ENCODE peak calls at places on chromosomes 4 and X, in ten cellular contexts. J, Y, O, G, I, F, W, H, E and Z are unnamed samples.

GRCh38 chrX:55908685-55909212 is 191.2 kb downstream of the RRAGB start:
- DNase-seq in H (no peak), O (peak; percentile 45), G (no peak), J (no peak), I (peak; percentile 1), F (no peak), E (peak; percentile 18), W (no peak), Y (no peak), Z (no peak)

GRCh38 chr4:139502312-139502946 is 48.5 kb downstream of the RAB33B start:
- DNase-seq in G (no peak), Y (no peak), O (no peak), H (no peak), W (no peak), E (no peak), I (no peak), J (no peak), F (no peak), Z (no peak)

GRCh38 chr4:45971108-45971507 is 152.7 kb downstream of the GABRG1 start:
- DNase-seq in W (no peak), E (no peak), H (no peak), O (no peak), Y (no peak), F (no peak), I (no peak), G (no peak), J (no peak), Z (no peak)

GRCh38 chr4:114108869-114109268 is 129.4 kb upstream of the ARSJ start:
- DNase-seq in F (no peak), W (no peak), G (peak; percentile 78), I (no peak), Y (no peak), H (peak; percentile 22), O (no peak), E (no peak), J (no peak), Z (peak; percentile 15)

GRCh38 chrX:67524428-67524827 is 19.4 kb upstream of the AR start:
- DNase-seq in J (no peak), G (no peak), F (no peak), W (no peak), E (no peak), Y (no peak), H (no peak), O (no peak), I (no peak), Z (no peak)

GRCh38 chr4:137994858-137995257 is 247.3 kb downstream of the SLC7A11 start:
- DNase-seq in W (no peak), J (no peak), E (no peak), Y (no peak), F (no peak), O (no peak), I (no peak), H (no peak), G (no peak), Z (no peak)

GRCh38 chrX:68504237-68504636 is 5.4 kb downstream of the YIPF6 start:
- DNase-seq in E (no peak), W (no peak), G (no peak), I (no peak), O (no peak), Y (no peak), H (no peak), F (peak; percentile 14), J (no peak), Z (no peak)

GRCh38 chr4:107823870-107824366 is 814 bp upstream of the SGMS2 start:
- DNase-seq in I (no peak), F (no peak), Y (no peak), O (no peak), J (no peak), G (no peak), E (no peak), W (no peak), H (no peak), Z (no peak)

GRCh38 chr4:30847157-30847556 is 127.0 kb downstream of the PCDH7 start:
- DNase-seq in G (no peak), E (no peak), Y (no peak), W (no peak), O (no peak), F (no peak), J (no peak), H (no peak), I (no peak), Z (no peak)

GRCh38 chrX:148537556-148538182 is 37.3 kb downstream of the AFF2 start:
- DNase-seq in G (no peak), W (no peak), H (no peak), E (no peak), I (no peak), O (no peak), F (no peak), Y (no peak), J (no peak), Z (no peak)

GRCh38 chrX:46791927-46792825 is 33.3 kb upstream of the SLC9A7 start:
- DNase-seq in F (no peak), G (peak; percentile 58), Y (peak; percentile 54), W (peak; percentile 89), O (no peak), H (no peak), J (no peak), I (no peak), E (peak; percentile 20), Z (peak; percentile 68)

GRCh38 chr4:148893095-148893494 is 450.9 kb upstream of the NR3C2 start:
- DNase-seq in W (no peak), O (no peak), Y (no peak), F (no peak), G (no peak), E (no peak), J (no peak), H (no peak), I (no peak), Z (no peak)

GRCh38 chrX:46647251-46647650 is 73.7 kb downstream of the CHST7 start:
- DNase-seq in E (no peak), H (no peak), I (no peak), G (no peak), J (no peak), O (no peak), W (no peak), F (no peak), Y (no peak), Z (no peak)

GRCh38 chrX:40945366-40945713 is 139.9 kb upstream of the USP9X start:
- DNase-seq in G (no peak), F (no peak), E (peak; percentile 43), O (no peak), W (peak; percentile 67), I (no peak), H (no peak), Y (no peak), J (no peak), Z (peak; percentile 40)

GRCh38 chrX:67749536-67749935 is 205.7 kb downstream of the AR start:
- DNase-seq in J (no peak), H (no peak), I (no peak), G (no peak), F (no peak), Y (no peak), W (no peak), O (no peak), E (no peak), Z (no peak)

GRCh38 chrX:31679861-31680260 is 608.0 kb upstream of the FTHL17 start:
- DNase-seq in W (no peak), E (no peak), G (peak; percentile 21), F (no peak), O (no peak), H (no peak), J (no peak), Y (no peak), I (no peak), Z (no peak)

GRCh38 chr4:15882675-15883086 is 55.9 kb downstream of the FGFBP1 start:
- DNase-seq in O (peak; percentile 52), G (peak; percentile 77), I (peak; percentile 37), Y (peak; percentile 52), H (peak; percentile 57), J (peak; percentile 86), E (peak; percentile 66), F (no peak), W (peak; percentile 66), Z (peak; percentile 64)

GRCh38 chr4:12791536-12791935 is 692.6 kb downstream of the RAB28 start:
- DNase-seq in O (no peak), Y (no peak), G (peak; percentile 17), H (no peak), J (peak; percentile 17), W (no peak), F (no peak), E (no peak), I (no peak), Z (no peak)

GRCh38 chr4:76017056-76017686 is 6.1 kb downstream of the CXCL10 start:
- DNase-seq in H (no peak), F (no peak), W (no peak), E (no peak), I (no peak), O (no peak), Y (no peak), J (no peak), G (no peak), Z (no peak)

GRCh38 chrX:52574416-52575275 is 57.8 kb upstream of the XAGE1B start:
- DNase-seq in W (peak; percentile 13), E (peak; percentile 38), O (no peak), Y (peak; percentile 15), H (peak; percentile 45), I (peak; percentile 44), G (peak; percentile 55), F (peak; percentile 5), J (peak; percentile 14), Z (peak; percentile 2)

GRCh38 chr4:67546971-67547370 is 1.7 kb upstream of the CENPC start:
- DNase-seq in Y (no peak), O (no peak), F (no peak), W (no peak), H (no peak), J (no peak), G (no peak), E (no peak), I (no peak), Z (no peak)

GRCh38 chr4:135050086-135050717 is 848.6 kb upstream of the PABPC4L start:
- DNase-seq in G (peak; percentile 8), H (no peak), Y (no peak), E (no peak), F (no peak), J (no peak), I (no peak), O (no peak), W (peak; percentile 8), Z (no peak)

GRCh38 chr4:174524242-174524641 is 2.0 kb upstream of the HPGD start:
- DNase-seq in G (no peak), Y (no peak), F (no peak), O (no peak), W (no peak), H (no peak), E (no peak), I (no peak), J (no peak), Z (no peak)

GRCh38 chr4:5470318-5470889 is 238.0 kb downstream of the EVC2 start:
- DNase-seq in W (peak; percentile 1), G (no peak), O (no peak), H (no peak), I (no peak), E (no peak), F (no peak), J (no peak), Y (no peak), Z (no peak)

GRCh38 chr4:159593651-159594050 is 490.8 kb downstream of the RAPGEF2 start:
- DNase-seq in E (no peak), F (no peak), G (no peak), J (no peak), I (no peak), H (no peak), Y (no peak), O (no peak), W (no peak), Z (no peak)